ENCODE peak calls at places on chromosomes 6 and 20, in four cellular contexts. Z is IMR-90, H is mesendoderm, C is H1. J is an unnamed sample.

GRCh38 chr20:53829706-53830521 is 236.3 kb upstream of the ZNF217 start:
- DNase-seq in C (no peak), H (no peak), Z (peak), J (no peak)

GRCh38 chr20:57195759-57196100 is 70.7 kb downstream of the BMP7 start:
- DNase-seq in H (no peak), C (no peak), Z (no peak), J (no peak)

GRCh38 chr6:157962601-157963084 is 19.0 kb upstream of the SYNJ2 start:
- DNase-seq in H (no peak), Z (peak), C (no peak), J (no peak)

GRCh38 chr6:109069746-109070145 is 24.9 kb downstream of the SESN1 start:
- DNase-seq in C (no peak), Z (no peak), H (no peak), J (no peak)

GRCh38 chr6:10451828-10452509 is 37.1 kb upstream of the TFAP2A start:
- DNase-seq in Z (peak), H (peak), C (no peak), J (no peak)

GRCh38 chr6:66865771-66866170 is 1158.7 kb upstream of the EYS start:
- DNase-seq in H (no peak), Z (no peak), C (no peak), J (no peak)

GRCh38 chr6:142413111-142413510 is 111.3 kb downstream of the ADGRG6 start:
- DNase-seq in C (no peak), Z (peak), H (no peak), J (no peak)

GRCh38 chr6:153493501-153493900 is 362.4 kb upstream of the RGS17 start:
- DNase-seq in C (no peak), H (no peak), Z (no peak), J (no peak)

GRCh38 chr6:33490198-33490597 is 35.8 kb downstream of the ZBTB9 start:
- DNase-seq in H (peak), C (no peak), Z (no peak), J (no peak)

GRCh38 chr6:157999100-158000051 is 17.7 kb downstream of the SYNJ2 start:
- DNase-seq in C (no peak), Z (no peak), H (no peak), J (no peak)

GRCh38 chr20:18738055-18738454 is 75.5 kb upstream of the SCP2D1 start:
- DNase-seq in Z (no peak), H (no peak), C (no peak), J (no peak)
- H4K5ac ChIP-seq in Z (no peak), H (no peak), C (no peak), J (no peak)

GRCh38 chr20:2088904-2089303 is 12.7 kb upstream of the STK35 start:
- DNase-seq in Z (no peak), C (no peak), H (no peak), J (no peak)
- H4K5ac ChIP-seq in Z (no peak), C (no peak), H (no peak), J (no peak)

GRCh38 chr6:13667655-13668054 is 44.0 kb downstream of the RANBP9 start:
- DNase-seq in H (no peak), C (no peak), Z (no peak), J (no peak)

GRCh38 chr6:13664703-13665352 is 46.8 kb downstream of the RANBP9 start:
- DNase-seq in C (no peak), Z (peak), H (no peak), J (no peak)

GRCh38 chr6:13668291-13668928 is 43.2 kb downstream of the RANBP9 start:
- DNase-seq in H (peak), C (no peak), Z (no peak), J (no peak)

GRCh38 chr6:13663986-13664385 is 47.6 kb downstream of the RANBP9 start:
- DNase-seq in H (no peak), Z (no peak), C (no peak), J (no peak)

GRCh38 chr6:13666194-13667105 is 45.2 kb downstream of the RANBP9 start:
- DNase-seq in Z (no peak), H (no peak), C (no peak), J (no peak)
- H4K5ac ChIP-seq in Z (no peak), H (no peak), C (no peak), J (no peak)

GRCh38 chr6:47535316-47536046 is 57.9 kb downstream of the CD2AP start:
- DNase-seq in Z (no peak), C (no peak), H (no peak), J (no peak)

GRCh38 chr6:47536816-47537401 is 59.3 kb downstream of the CD2AP start:
- DNase-seq in Z (no peak), H (no peak), C (no peak), J (no peak)

GRCh38 chr6:47529734-47530133 is 52.1 kb downstream of the CD2AP start:
- DNase-seq in H (peak), Z (no peak), C (no peak), J (no peak)

GRCh38 chr6:47534063-47534462 is 56.5 kb downstream of the CD2AP start:
- DNase-seq in H (no peak), Z (no peak), C (no peak), J (no peak)

DNA sequence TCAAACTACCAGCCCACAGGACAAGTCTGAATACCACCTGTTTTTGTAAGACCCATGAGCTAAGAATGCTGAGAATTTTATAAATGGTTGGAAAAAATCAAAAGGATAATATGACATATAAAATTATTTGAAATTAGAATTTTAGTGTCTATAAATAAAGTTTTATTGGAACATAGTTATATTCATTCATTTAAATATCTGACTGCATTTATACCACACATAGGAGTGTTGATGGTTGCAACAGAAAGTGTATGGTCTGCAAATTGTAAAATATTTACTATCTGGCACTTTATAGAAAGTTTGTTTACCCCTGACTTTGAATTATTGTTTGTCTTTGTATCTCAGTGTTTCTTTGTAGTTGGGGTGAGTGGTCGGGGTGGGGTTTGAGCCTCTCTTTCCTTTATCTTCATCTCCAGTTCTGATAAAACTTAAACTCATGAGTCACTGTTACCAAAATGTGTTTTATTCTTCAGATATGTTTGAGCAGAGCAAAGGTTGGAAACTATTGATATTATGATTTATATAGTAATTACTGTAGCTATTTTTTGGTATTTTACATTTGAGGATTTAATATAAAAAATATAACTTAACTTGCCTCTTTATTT is 55.5 kb downstream of the CD2AP start:
- DNase-seq in Z (no peak), H (no peak), C (no peak), J (no peak)
- H4K5ac ChIP-seq in Z (no peak), H (no peak), C (no peak), J (no peak)

GRCh38 chr6:106102967-106103727 is 17.0 kb downstream of the PRDM1 start:
- DNase-seq in C (no peak), H (peak), Z (no peak), J (no peak)

GRCh38 chr6:106104941-106105340 is 18.8 kb downstream of the PRDM1 start:
- DNase-seq in C (no peak), H (no peak), Z (no peak), J (no peak)

GRCh38 chr6:106102034-106102433 is 15.9 kb downstream of the PRDM1 start:
- DNase-seq in C (no peak), Z (no peak), H (no peak), J (no peak)

GRCh38 chr6:106104476-106104875 is 18.3 kb downstream of the PRDM1 start:
- DNase-seq in Z (no peak), H (no peak), C (no peak), J (no peak)

DNA sequence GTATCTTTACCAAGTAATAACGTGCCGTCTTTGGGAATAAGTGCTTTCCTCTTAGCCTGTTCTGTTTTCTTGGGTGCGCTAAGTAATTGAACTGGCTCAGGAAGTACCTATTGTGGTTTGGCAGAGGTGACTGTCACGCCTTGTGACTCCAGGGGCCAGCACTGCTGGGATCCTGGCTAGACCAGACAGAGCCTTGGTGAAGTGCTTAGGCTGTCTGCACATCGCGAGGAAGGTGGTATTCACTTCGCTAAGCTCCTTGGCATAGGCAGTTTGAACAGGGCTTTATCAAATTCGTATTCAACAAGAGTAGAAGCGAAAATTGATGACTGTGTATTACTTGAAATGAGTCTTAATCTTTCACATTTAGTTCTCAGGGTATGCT is 17.6 kb downstream of the PRDM1 start:
- DNase-seq in H (peak), C (no peak), Z (no peak), J (no peak)
- H4K5ac ChIP-seq in H (no peak), C (no peak), Z (no peak), J (no peak)

GRCh38 chr6:7593234-7593633 is 3.2 kb downstream of the SNRNP48 start:
- DNase-seq in C (no peak), H (no peak), Z (no peak), J (no peak)
- H4K5ac ChIP-seq in C (no peak), H (no peak), Z (no peak), J (no peak)

GRCh38 chr6:137938770-137939379 is 71.8 kb downstream of the TNFAIP3 start:
- DNase-seq in C (no peak), H (no peak), Z (no peak), J (no peak)

GRCh38 chr6:137945149-137945498 is 78.1 kb downstream of the TNFAIP3 start:
- DNase-seq in H (no peak), Z (no peak), C (no peak), J (no peak)

GRCh38 chr6:137936798-137937197 is 69.7 kb downstream of the TNFAIP3 start:
- DNase-seq in H (no peak), C (no peak), Z (no peak), J (no peak)

DNA sequence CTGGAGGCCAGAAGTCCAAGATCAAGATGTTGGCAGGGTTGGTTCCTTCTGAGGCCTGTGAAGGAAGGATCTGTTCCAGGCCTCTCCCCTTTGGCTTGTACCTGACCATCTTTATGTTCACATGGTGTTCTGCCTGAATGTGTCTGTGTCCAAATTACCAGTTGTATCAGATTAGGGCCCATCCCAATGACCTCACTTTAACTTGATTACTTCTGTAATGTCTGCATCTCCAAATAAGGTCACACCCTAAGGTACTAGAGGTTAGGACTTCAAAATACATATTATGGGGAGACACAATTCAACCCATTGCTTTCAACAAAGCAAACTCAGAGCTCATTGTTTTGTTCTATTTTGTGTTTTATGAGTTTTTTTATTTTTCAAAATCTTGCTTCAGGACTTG is 75.7 kb downstream of the TNFAIP3 start:
- DNase-seq in Z (no peak), H (no peak), C (no peak), J (no peak)
- H4K5ac ChIP-seq in Z (no peak), H (no peak), C (no peak), J (no peak)

J was measured in H9.